ENCODE peak calls at places on chromosomes 3 and 15, in four cellular contexts. One of them, this sample, is unnamed.

GRCh38 chr15:80142646-80143045 is 10.2 kb upstream of the FAH start:
- DNase-seq in fibroblast of lung: no peak
- DNase-seq in dorsolateral prefrontal cortex: no peak
- DNase-seq in brain microvascular endothelial cell: no peak
- DNase-seq in this sample: no peak

GRCh38 chr3:193593666-193594025 is 638 bp downstream of the OPA1 start:
- DNase-seq in fibroblast of lung: peak
- DNase-seq in dorsolateral prefrontal cortex: no peak
- DNase-seq in brain microvascular endothelial cell: peak
- DNase-seq in this sample: peak

GRCh38 chr3:22269827-22270226 is 518.8 kb upstream of the ZNF385D start:
- DNase-seq in fibroblast of lung: peak
- DNase-seq in dorsolateral prefrontal cortex: no peak
- DNase-seq in brain microvascular endothelial cell: peak
- DNase-seq in this sample: peak

GRCh38 chr3:160677459-160677901 is 520 bp downstream of the ARL14 start:
- DNase-seq in fibroblast of lung: peak
- DNase-seq in dorsolateral prefrontal cortex: no peak
- DNase-seq in brain microvascular endothelial cell: peak
- DNase-seq in this sample: peak

GRCh38 chr3:37712918-37713819 is 148.5 kb upstream of the CTDSPL start:
- DNase-seq in fibroblast of lung: peak
- DNase-seq in dorsolateral prefrontal cortex: no peak
- DNase-seq in brain microvascular endothelial cell: peak
- DNase-seq in this sample: peak

GRCh38 chr3:2635511-2635910 is 474.7 kb downstream of the IL5RA start:
- DNase-seq in fibroblast of lung: no peak
- DNase-seq in dorsolateral prefrontal cortex: no peak
- DNase-seq in brain microvascular endothelial cell: no peak
- DNase-seq in this sample: no peak

GRCh38 chr3:16885948-16886683 is 1.4 kb downstream of the PLCL2 start:
- DNase-seq in fibroblast of lung: no peak
- DNase-seq in dorsolateral prefrontal cortex: no peak
- DNase-seq in brain microvascular endothelial cell: no peak
- DNase-seq in this sample: peak

GRCh38 chr3:133494469-133494868 is 79.0 kb upstream of the CDV3 start:
- DNase-seq in fibroblast of lung: peak
- DNase-seq in dorsolateral prefrontal cortex: no peak
- DNase-seq in brain microvascular endothelial cell: peak
- DNase-seq in this sample: no peak

GRCh38 chr3:129613205-129613740 is 6.8 kb upstream of the PLXND1 start:
- DNase-seq in fibroblast of lung: no peak
- DNase-seq in dorsolateral prefrontal cortex: no peak
- DNase-seq in brain microvascular endothelial cell: no peak
- DNase-seq in this sample: no peak

GRCh38 chr3:15794303-15794771 is 3.4 kb downstream of the ANKRD28 start:
- DNase-seq in fibroblast of lung: peak
- DNase-seq in dorsolateral prefrontal cortex: no peak
- DNase-seq in brain microvascular endothelial cell: peak
- DNase-seq in this sample: peak

GRCh38 chr3:30707825-30708224 is 101.4 kb downstream of the TGFBR2 start:
- DNase-seq in fibroblast of lung: no peak
- DNase-seq in dorsolateral prefrontal cortex: no peak
- DNase-seq in brain microvascular endothelial cell: no peak
- DNase-seq in this sample: no peak

GRCh38 chr15:69823223-69823907 is 274.4 kb downstream of the TLE3 start:
- DNase-seq in fibroblast of lung: peak
- DNase-seq in dorsolateral prefrontal cortex: no peak
- DNase-seq in brain microvascular endothelial cell: peak
- DNase-seq in this sample: peak

GRCh38 chr15:97941572-97941971 is 18.9 kb upstream of the ARRDC4 start:
- DNase-seq in fibroblast of lung: no peak
- DNase-seq in dorsolateral prefrontal cortex: no peak
- DNase-seq in brain microvascular endothelial cell: no peak
- DNase-seq in this sample: no peak

GRCh38 chr3:197363553-197364409 is 65.4 kb upstream of the DLG1 start:
- DNase-seq in fibroblast of lung: no peak
- DNase-seq in dorsolateral prefrontal cortex: no peak
- DNase-seq in brain microvascular endothelial cell: no peak
- DNase-seq in this sample: no peak

GRCh38 chr3:167187211-167187610 is 192.9 kb downstream of the ZBBX start:
- DNase-seq in fibroblast of lung: no peak
- DNase-seq in dorsolateral prefrontal cortex: no peak
- DNase-seq in brain microvascular endothelial cell: no peak
- DNase-seq in this sample: no peak

GRCh38 chr3:65871305-65872141 is 167.2 kb downstream of the MAGI1 start:
- DNase-seq in fibroblast of lung: no peak
- DNase-seq in dorsolateral prefrontal cortex: no peak
- DNase-seq in brain microvascular endothelial cell: no peak
- DNase-seq in this sample: peak

GRCh38 chr3:25386686-25387271 is 41.3 kb upstream of the RARB start:
- DNase-seq in fibroblast of lung: no peak
- DNase-seq in dorsolateral prefrontal cortex: no peak
- DNase-seq in brain microvascular endothelial cell: no peak
- DNase-seq in this sample: no peak

GRCh38 chr3:82587174-82587573 is 825.7 kb upstream of the GBE1 start:
- DNase-seq in fibroblast of lung: no peak
- DNase-seq in dorsolateral prefrontal cortex: no peak
- DNase-seq in brain microvascular endothelial cell: no peak
- DNase-seq in this sample: no peak

GRCh38 chr3:132652640-132653270 is 6.9 kb downstream of the ACAD11 start:
- DNase-seq in fibroblast of lung: peak
- DNase-seq in dorsolateral prefrontal cortex: no peak
- DNase-seq in brain microvascular endothelial cell: no peak
- DNase-seq in this sample: no peak

GRCh38 chr3:127450331-127450730 is 140.2 kb downstream of the TPRA1 start:
- DNase-seq in fibroblast of lung: no peak
- DNase-seq in dorsolateral prefrontal cortex: peak
- DNase-seq in brain microvascular endothelial cell: no peak
- DNase-seq in this sample: no peak

GRCh38 chr15:55389276-55389631 is 18.9 kb downstream of the CCPG1 start:
- DNase-seq in fibroblast of lung: peak
- DNase-seq in dorsolateral prefrontal cortex: no peak
- DNase-seq in brain microvascular endothelial cell: peak
- DNase-seq in this sample: peak

GRCh38 chr3:188533612-188534357 is 379.8 kb downstream of the LPP start:
- DNase-seq in fibroblast of lung: peak
- DNase-seq in dorsolateral prefrontal cortex: no peak
- DNase-seq in brain microvascular endothelial cell: no peak
- DNase-seq in this sample: no peak

GRCh38 chr3:13544293-13544831 is 4.6 kb upstream of the FBLN2 start:
- DNase-seq in fibroblast of lung: peak
- DNase-seq in dorsolateral prefrontal cortex: no peak
- DNase-seq in brain microvascular endothelial cell: peak
- DNase-seq in this sample: peak

GRCh38 chr15:99157456-99157855 is 52.6 kb downstream of the SYNM start:
- DNase-seq in fibroblast of lung: no peak
- DNase-seq in dorsolateral prefrontal cortex: no peak
- DNase-seq in brain microvascular endothelial cell: no peak
- DNase-seq in this sample: no peak

GRCh38 chr3:177037241-177037640 is 160.0 kb downstream of the TBL1XR1 start:
- DNase-seq in fibroblast of lung: peak
- DNase-seq in dorsolateral prefrontal cortex: no peak
- DNase-seq in brain microvascular endothelial cell: peak
- DNase-seq in this sample: no peak

DNA sequence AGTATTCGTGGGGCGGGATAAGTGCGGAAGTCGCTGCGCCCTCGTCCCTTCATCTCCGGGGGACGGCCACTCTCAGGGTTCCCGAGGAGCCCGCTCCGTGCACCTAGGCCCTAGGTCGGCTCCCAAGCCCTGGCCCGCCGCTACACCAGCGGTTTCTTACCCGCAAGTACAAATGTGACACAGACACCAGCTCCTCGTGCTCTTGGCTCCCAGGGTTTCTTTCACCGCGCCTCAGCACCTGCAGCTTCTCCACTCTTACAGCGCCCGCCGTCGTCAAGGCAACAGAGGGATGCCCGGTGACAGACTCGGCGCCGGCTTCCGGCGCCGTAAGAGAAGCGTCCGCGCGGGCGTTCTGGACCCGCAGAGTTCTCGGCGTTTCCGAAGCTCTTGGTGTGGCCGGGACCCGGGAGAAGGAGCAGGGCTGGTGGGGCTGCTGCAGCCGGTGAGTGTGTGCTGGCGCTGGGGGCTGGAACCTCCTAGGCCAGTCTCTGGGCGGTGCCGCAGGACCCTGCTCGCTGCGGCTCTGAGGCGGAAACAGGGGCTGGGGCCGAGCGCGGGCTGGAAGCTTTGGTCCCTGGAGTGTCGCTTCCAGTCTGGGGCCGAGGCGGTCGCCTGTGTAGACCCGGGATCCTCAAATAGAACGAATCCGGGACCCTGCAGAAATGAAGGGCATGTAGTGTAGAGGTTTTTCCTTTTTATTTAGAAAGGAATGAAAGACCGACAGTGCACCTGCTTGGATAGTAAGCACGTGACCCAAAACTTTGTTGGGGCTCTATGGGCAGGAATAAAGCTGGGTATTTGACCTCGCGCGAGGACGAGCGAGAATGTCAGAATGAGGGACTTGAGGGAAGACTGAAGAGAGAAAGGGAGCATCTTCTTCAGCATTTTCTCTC is 155.4 kb upstream of the GOLGA6L4 start:
- DNase-seq in fibroblast of lung: peak
- DNase-seq in dorsolateral prefrontal cortex: peak
- DNase-seq in brain microvascular endothelial cell: no peak
- DNase-seq in this sample: peak
- TF ChIP-seq CTCF in fibroblast of lung: no peak
- TF ChIP-seq CTCF in dorsolateral prefrontal cortex: no peak
- TF ChIP-seq CTCF in brain microvascular endothelial cell: no peak
- TF ChIP-seq CTCF in this sample: no peak

GRCh38 chr15:40355976-40356585 is 1.9 kb upstream of the DISP2 start:
- DNase-seq in fibroblast of lung: no peak
- DNase-seq in dorsolateral prefrontal cortex: no peak
- DNase-seq in brain microvascular endothelial cell: no peak
- DNase-seq in this sample: no peak

GRCh38 chr15:40352221-40352901 is 1.5 kb downstream of the PHGR1 start:
- DNase-seq in fibroblast of lung: no peak
- DNase-seq in dorsolateral prefrontal cortex: no peak
- DNase-seq in brain microvascular endothelial cell: no peak
- DNase-seq in this sample: no peak

GRCh38 chr15:40357246-40357645 is 773 bp upstream of the DISP2 start:
- DNase-seq in fibroblast of lung: no peak
- DNase-seq in dorsolateral prefrontal cortex: no peak
- DNase-seq in brain microvascular endothelial cell: no peak
- DNase-seq in this sample: no peak

GRCh38 chr15:40353697-40354096 is 2.9 kb downstream of the PHGR1 start:
- DNase-seq in fibroblast of lung: no peak
- DNase-seq in dorsolateral prefrontal cortex: no peak
- DNase-seq in brain microvascular endothelial cell: no peak
- DNase-seq in this sample: no peak

DNA sequence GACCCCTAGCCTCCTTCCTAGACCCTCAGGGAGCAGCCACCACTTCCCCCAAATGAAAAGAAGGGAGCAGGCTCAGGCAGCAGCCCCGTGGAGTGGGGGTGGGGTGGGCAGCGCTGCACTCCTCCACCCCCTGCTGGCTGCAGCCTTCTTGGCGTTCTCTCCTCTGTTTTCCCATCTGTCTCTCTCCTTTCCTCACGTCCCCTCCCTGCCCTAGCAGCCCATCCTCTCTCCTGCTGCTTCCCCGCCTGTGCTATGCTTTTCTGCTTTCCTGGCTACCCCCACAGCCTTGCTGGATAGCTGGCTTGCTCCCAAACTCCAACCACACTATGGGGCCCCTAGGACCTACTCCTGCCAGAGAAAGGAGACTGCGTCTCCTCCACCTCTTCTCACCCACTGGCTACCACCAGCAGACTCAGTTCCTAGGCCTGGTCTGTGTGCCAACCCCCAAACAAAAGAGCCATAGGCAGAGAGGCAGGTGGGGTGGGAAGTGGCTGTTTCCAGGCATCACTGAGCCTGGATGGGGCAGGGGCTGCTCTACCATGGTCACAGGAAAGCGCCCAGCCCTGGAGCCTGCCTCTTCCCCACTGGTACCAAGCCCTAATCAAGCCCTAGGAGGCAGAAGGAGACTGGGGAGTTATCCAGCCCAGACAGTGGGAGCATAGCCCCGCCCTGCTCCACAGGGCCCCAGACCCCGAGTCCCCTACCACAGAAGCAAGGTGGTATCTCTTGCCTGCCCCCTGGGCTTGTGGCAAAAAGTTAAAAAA is 3.4 kb upstream of the DISP2 start:
- DNase-seq in fibroblast of lung: peak
- DNase-seq in dorsolateral prefrontal cortex: peak
- DNase-seq in brain microvascular endothelial cell: no peak
- DNase-seq in this sample: peak
- TF ChIP-seq CTCF in fibroblast of lung: peak
- TF ChIP-seq CTCF in dorsolateral prefrontal cortex: peak
- TF ChIP-seq CTCF in brain microvascular endothelial cell: peak
- TF ChIP-seq CTCF in this sample: peak

DNA sequence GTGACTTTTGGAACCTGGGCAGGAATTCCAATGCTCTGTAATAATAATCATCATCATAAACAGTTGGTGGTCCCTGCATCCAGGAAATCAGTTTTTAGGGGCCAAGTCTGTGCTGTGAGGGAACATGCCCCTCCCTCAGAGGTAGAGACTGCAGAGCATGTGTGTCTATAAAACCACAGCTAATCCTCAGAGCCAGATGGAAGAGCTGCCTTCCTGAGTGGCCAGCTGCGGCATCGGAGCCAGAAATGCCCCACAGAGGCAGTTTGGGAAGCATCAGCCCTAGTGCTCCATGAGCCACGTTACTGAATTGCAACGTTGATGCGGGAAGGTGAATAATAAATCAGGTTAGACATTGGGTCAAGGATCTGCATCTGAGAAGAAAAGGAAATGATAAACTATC is 12.8 kb upstream of the TPM1 start:
- DNase-seq in fibroblast of lung: no peak
- DNase-seq in dorsolateral prefrontal cortex: no peak
- DNase-seq in brain microvascular endothelial cell: no peak
- DNase-seq in this sample: no peak
- TF ChIP-seq CTCF in fibroblast of lung: no peak
- TF ChIP-seq CTCF in dorsolateral prefrontal cortex: no peak
- TF ChIP-seq CTCF in brain microvascular endothelial cell: no peak
- TF ChIP-seq CTCF in this sample: no peak

GRCh38 chr3:42271786-42272185 is 5.8 kb upstream of the CCK start:
- DNase-seq in fibroblast of lung: no peak
- DNase-seq in dorsolateral prefrontal cortex: no peak
- DNase-seq in brain microvascular endothelial cell: no peak
- DNase-seq in this sample: no peak

GRCh38 chr3:42273351-42273750 is 7.4 kb upstream of the CCK start:
- DNase-seq in fibroblast of lung: no peak
- DNase-seq in dorsolateral prefrontal cortex: no peak
- DNase-seq in brain microvascular endothelial cell: no peak
- DNase-seq in this sample: no peak

GRCh38 chr3:42276419-42277132 is 10.6 kb upstream of the CCK start:
- DNase-seq in fibroblast of lung: no peak
- DNase-seq in dorsolateral prefrontal cortex: no peak
- DNase-seq in brain microvascular endothelial cell: no peak
- DNase-seq in this sample: no peak

GRCh38 chr3:42277676-42278075 is 11.7 kb upstream of the CCK start:
- DNase-seq in fibroblast of lung: no peak
- DNase-seq in dorsolateral prefrontal cortex: peak
- DNase-seq in brain microvascular endothelial cell: no peak
- DNase-seq in this sample: no peak

DNA sequence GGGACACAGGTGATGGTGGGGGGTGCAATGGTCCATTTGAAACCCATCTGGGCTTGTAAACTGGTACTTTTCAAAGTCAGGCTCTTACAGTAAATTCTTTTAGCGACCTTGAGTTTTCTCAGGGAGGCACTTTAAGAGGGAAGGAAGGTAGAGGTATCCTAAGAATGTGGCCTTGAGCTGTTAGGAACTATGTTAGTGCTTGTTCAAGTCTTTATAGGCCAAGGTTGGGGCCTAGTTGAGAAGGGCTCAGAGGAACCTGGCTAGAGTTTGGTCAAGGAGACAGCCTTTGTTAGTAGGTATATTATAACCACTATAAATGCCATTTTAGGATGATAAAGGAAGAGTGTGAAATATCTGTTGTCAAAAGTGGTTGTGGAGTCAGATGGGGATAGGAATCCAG is 9.2 kb upstream of the CCK start:
- DNase-seq in fibroblast of lung: no peak
- DNase-seq in dorsolateral prefrontal cortex: no peak
- DNase-seq in brain microvascular endothelial cell: no peak
- DNase-seq in this sample: no peak
- TF ChIP-seq CTCF in fibroblast of lung: no peak
- TF ChIP-seq CTCF in dorsolateral prefrontal cortex: no peak
- TF ChIP-seq CTCF in brain microvascular endothelial cell: no peak
- TF ChIP-seq CTCF in this sample: no peak

This sample was measured in astrocyte of the spinal cord.